ENCODE peak calls at places on chromosomes 7 and 10, in ten cellular contexts. D is CD4-positive, CD25-positive, alpha-beta regulatory T cell; O is breast epithelium; E is GM13977; W is transverse colon; X is NCI-H460; R is globus pallidus; V is tibial artery; M is activated gamma-delta T cell; P is T-helper 9 cell. G is an unnamed sample.

GRCh38 chr7:129168219-129168991 is 20.0 kb upstream of the SMO start:
- DNase-seq in D (no peak), O (no peak), E (no peak), W (no peak), X (no peak), R (no peak), V (no peak), M (no peak), P (no peak), G (no peak)

GRCh38 chr10:31071232-31071999 is 39.8 kb upstream of the ZNF438 start:
- DNase-seq in D (no peak), O (no peak), E (no peak), W (no peak), X (no peak), R (no peak), V (peak; percentile 67), M (no peak), P (no peak), G (no peak)

GRCh38 chr10:133336131-133337078 is at the start of gene CALY:
- DNase-seq in D (peak; percentile 85), O (no peak), E (peak; percentile 78), W (peak; percentile 62), X (no peak), R (no peak), V (no peak), M (peak; percentile 81), P (peak; percentile 95), G (peak; percentile 54)

GRCh38 chr7:50962962-50963374 is 180.3 kb upstream of the GRB10 start:
- DNase-seq in D (no peak), O (no peak), E (no peak), W (peak; percentile 90), X (peak; percentile 26), R (no peak), V (no peak), M (no peak), P (no peak), G (no peak)

GRCh38 chr7:43353902-43354301 is 229.0 kb upstream of the STK17A start:
- DNase-seq in D (no peak), O (no peak), E (no peak), W (no peak), X (no peak), R (no peak), V (no peak), M (no peak), P (no peak), G (no peak)

GRCh38 chr10:79139124-79139835 is 70.5 kb downstream of the ZMIZ1 start:
- DNase-seq in D (no peak), O (no peak), E (no peak), W (peak; percentile 45), X (no peak), R (no peak), V (peak; percentile 84), M (no peak), P (no peak), G (no peak)

GRCh38 chr10:32413513-32413912 is 32.4 kb upstream of the CCDC7 start:
- DNase-seq in D (no peak), O (no peak), E (no peak), W (no peak), X (no peak), R (no peak), V (no peak), M (no peak), P (no peak), G (no peak)

GRCh38 chr7:116872026-116872425 is 9.6 kb downstream of the CAPZA2 start:
- DNase-seq in D (no peak), O (no peak), E (no peak), W (no peak), X (no peak), R (no peak), V (no peak), M (no peak), P (no peak), G (no peak)

G was measured in GM06990.